ENCODE peak calls at places on chromosomes 7 and 10, in seven cellular contexts. J is lower lobe of right lung, W is aorta, V is suprapubic skin, Q is OCI-LY7, G is IMR-90, C is mesenchymal stem cell. P is an unnamed sample.

GRCh38 chr10:86042161-86042560 is 324.4 kb downstream of the GRID1 start:
- DNase-seq in J (no peak), W (no peak), V (no peak), Q (no peak), G (no peak), C (no peak), P (no peak)

GRCh38 chr7:67447297-67447696 is 450.7 kb downstream of the TYW1 start:
- DNase-seq in J (no peak), W (no peak), V (no peak), Q (no peak), G (no peak), C (no peak), P (no peak)

GRCh38 chr7:19519443-19519977 is 189.3 kb downstream of the POLR1F start:
- DNase-seq in J (no peak), W (no peak), V (no peak), Q (no peak), G (no peak), C (peak), P (no peak)

GRCh38 chr10:132575320-132576201 is 38.0 kb downstream of the INPP5A start:
- DNase-seq in J (no peak), W (peak), V (peak), Q (no peak), G (peak), C (peak), P (no peak)

GRCh38 chr7:21617916-21618390 is 75.1 kb downstream of the DNAH11 start:
- DNase-seq in J (peak), W (peak), V (no peak), Q (no peak), G (peak), C (peak), P (no peak)

GRCh38 chr7:88546808-88547207 is 212.7 kb upstream of the ZNF804B start:
- DNase-seq in J (no peak), W (no peak), V (no peak), Q (peak), G (no peak), C (no peak), P (peak)

GRCh38 chr7:92915348-92915747 is 79.0 kb upstream of the CDK6 start:
- DNase-seq in J (no peak), W (no peak), V (no peak), Q (no peak), G (no peak), C (no peak), P (no peak)

GRCh38 chr10:1057106-1057657 is 997 bp downstream of the WDR37 start:
- DNase-seq in J (no peak), W (no peak), V (no peak), Q (peak), G (no peak), C (peak), P (peak)

GRCh38 chr10:79022565-79023488 is 45.9 kb upstream of the ZMIZ1 start:
- DNase-seq in J (peak), W (peak), V (peak), Q (peak), G (no peak), C (no peak), P (peak)

GRCh38 chr7:152006336-152006735 is 19.1 kb upstream of the GALNT11 start:
- DNase-seq in J (no peak), W (no peak), V (no peak), Q (no peak), G (no peak), C (no peak), P (no peak)

GRCh38 chr7:18958627-18959026 is 158.8 kb downstream of the TWIST1 start:
- DNase-seq in J (no peak), W (no peak), V (no peak), Q (no peak), G (peak), C (peak), P (no peak)

GRCh38 chr10:17003151-17003550 is 126.5 kb downstream of the CUBN start:
- DNase-seq in J (no peak), W (no peak), V (no peak), Q (no peak), G (peak), C (peak), P (no peak)

GRCh38 chr7:126700807-126701604 is 551.7 kb downstream of the GRM8 start:
- DNase-seq in J (peak), W (peak), V (no peak), Q (no peak), G (peak), C (peak), P (peak)

GRCh38 chr7:50981743-50982142 is 199.0 kb upstream of the GRB10 start:
- DNase-seq in J (no peak), W (no peak), V (no peak), Q (no peak), G (no peak), C (no peak), P (no peak)

GRCh38 chr7:4830176-4830575 is 31.7 kb downstream of the PAPOLB start:
- DNase-seq in J (peak), W (peak), V (no peak), Q (peak), G (peak), C (peak), P (peak)

GRCh38 chr10:11204355-11204879 is 186.7 kb downstream of the CELF2 start:
- DNase-seq in J (no peak), W (no peak), V (no peak), Q (no peak), G (no peak), C (no peak), P (peak)

GRCh38 chr10:119425102-119425880 is 117.2 kb downstream of the RGS10 start:
- DNase-seq in J (no peak), W (no peak), V (no peak), Q (peak), G (no peak), C (no peak), P (no peak)

GRCh38 chr7:103540986-103541385 is 95.0 kb upstream of the SLC26A5 start:
- DNase-seq in J (no peak), W (peak), V (no peak), Q (no peak), G (no peak), C (no peak), P (no peak)

GRCh38 chr10:96416643-96417042 is 57.8 kb upstream of the OPALIN start:
- DNase-seq in J (no peak), W (no peak), V (no peak), Q (no peak), G (no peak), C (peak), P (no peak)

GRCh38 chr7:135512135-135512887 is 2.4 kb upstream of the CNOT4 start:
- DNase-seq in J (no peak), W (no peak), V (no peak), Q (peak), G (peak), C (peak), P (peak)

GRCh38 chr7:42699415-42700178 is 212.3 kb downstream of the C7orf25 start:
- DNase-seq in J (no peak), W (no peak), V (no peak), Q (no peak), G (no peak), C (no peak), P (no peak)

GRCh38 chr7:41942468-41943097 is 239.7 kb upstream of the INHBA start:
- DNase-seq in J (no peak), W (no peak), V (no peak), Q (no peak), G (peak), C (peak), P (peak)

GRCh38 chr10:118568327-118568848 is 27.1 kb downstream of the PRLHR start:
- DNase-seq in J (no peak), W (no peak), V (no peak), Q (peak), G (peak), C (peak), P (peak)

GRCh38 chr10:14560794-14561765 is 213.6 kb downstream of the FAM107B start:
- DNase-seq in J (no peak), W (no peak), V (no peak), Q (no peak), G (no peak), C (no peak), P (no peak)

GRCh38 chr7:110813986-110814385 is 276.9 kb upstream of the LRRN3 start:
- DNase-seq in J (no peak), W (no peak), V (no peak), Q (no peak), G (no peak), C (no peak), P (no peak)

GRCh38 chr7:5692112-5692844 is 89.2 kb downstream of the RNF216 start:
- DNase-seq in J (no peak), W (peak), V (peak), Q (no peak), G (peak), C (peak), P (no peak)

GRCh38 chr7:102860351-102860811 is 52.4 kb upstream of the LRRC17 start:
- DNase-seq in J (no peak), W (no peak), V (no peak), Q (no peak), G (peak), C (peak), P (no peak)

GRCh38 chr7:130153251-130153908 is 51.8 kb downstream of the TMEM209 start:
- DNase-seq in J (no peak), W (no peak), V (no peak), Q (no peak), G (no peak), C (no peak), P (no peak)

GRCh38 chr7:102039706-102040105 is 222.3 kb downstream of the CUX1 start:
- DNase-seq in J (no peak), W (no peak), V (no peak), Q (no peak), G (no peak), C (no peak), P (no peak)

GRCh38 chr10:71401969-71402368 is 5.2 kb downstream of the CDH23 start:
- DNase-seq in J (no peak), W (no peak), V (no peak), Q (no peak), G (no peak), C (no peak), P (no peak)

DNA sequence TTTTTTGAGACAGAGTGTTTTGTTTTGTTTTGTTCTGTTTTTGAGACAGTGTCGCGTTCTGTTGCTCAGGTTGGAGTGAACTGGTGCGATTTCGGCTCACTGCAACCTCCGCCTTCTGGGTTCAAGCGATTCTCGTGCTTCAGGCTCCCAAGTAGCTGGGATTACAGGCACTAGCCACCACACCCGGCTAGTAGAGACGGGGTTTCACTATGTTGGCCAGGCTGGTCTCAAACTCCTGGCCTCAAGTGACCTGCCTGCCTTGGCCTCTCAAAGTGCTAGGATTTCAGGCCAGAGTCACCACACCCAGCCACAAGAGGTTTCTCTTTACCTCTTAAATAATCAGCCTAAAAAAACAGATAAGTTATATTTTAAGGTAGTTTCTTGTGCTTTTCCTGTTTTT is 8.7 kb upstream of the ARHGAP12 start:
- DNase-seq in J (no peak), W (no peak), V (no peak), Q (no peak), G (no peak), C (no peak), P (no peak)
- H3K27ac ChIP-seq in J (no peak), W (no peak), V (peak), Q (no peak), G (no peak), C (no peak), P (no peak)

GRCh38 chr7:143096146-143096545 is 35.7 kb upstream of the PIP start:
- DNase-seq in J (no peak), W (no peak), V (no peak), Q (no peak), G (no peak), C (no peak), P (no peak)
- H3K27ac ChIP-seq in J (no peak), W (no peak), V (no peak), Q (no peak), G (no peak), C (no peak), P (no peak)

DNA sequence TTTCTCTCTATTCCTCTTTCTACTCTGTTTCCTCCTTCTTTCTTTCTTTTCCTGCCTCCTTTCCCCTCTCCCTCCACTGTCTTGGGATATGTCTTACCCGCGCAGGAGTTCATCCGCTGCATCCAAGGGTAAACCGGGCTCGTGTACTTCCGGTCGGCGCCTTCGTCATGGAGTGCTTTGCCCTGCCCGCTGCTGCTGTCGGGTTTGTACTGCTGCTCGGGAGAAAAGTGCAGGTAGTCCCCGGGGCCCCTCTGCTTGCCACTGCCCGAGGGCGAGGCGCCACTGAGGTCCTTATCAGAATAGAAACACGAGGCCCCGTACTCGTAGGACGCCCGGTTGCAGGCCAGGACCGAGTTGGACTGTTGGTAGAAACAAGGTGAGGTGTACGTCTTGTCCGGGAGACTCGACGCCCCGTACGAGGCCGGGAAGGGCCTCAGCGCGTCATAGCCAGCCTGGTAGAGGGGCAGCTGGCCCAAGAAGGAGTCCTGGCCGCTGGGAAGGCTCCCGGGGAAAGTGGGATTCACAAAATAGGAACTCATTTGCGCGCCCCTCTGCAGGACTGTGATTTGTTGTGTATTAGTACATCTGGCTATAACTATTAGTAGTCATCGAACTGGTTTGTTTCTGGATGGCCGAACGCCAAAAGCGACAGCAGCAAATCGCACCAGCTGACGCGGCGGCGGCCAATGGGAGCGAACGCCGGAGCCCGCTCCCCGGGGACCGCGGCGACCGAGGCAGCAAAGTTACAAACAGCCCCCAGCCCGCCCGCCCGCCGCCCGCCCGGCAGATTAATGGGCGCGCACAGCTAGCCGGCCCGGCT is at the start of gene HOXA6:
- DNase-seq in J (peak), W (peak), V (peak), Q (no peak), G (peak), C (no peak), P (no peak)
- H3K27ac ChIP-seq in J (peak), W (peak), V (peak), Q (no peak), G (peak), C (no peak), P (no peak)

DNA sequence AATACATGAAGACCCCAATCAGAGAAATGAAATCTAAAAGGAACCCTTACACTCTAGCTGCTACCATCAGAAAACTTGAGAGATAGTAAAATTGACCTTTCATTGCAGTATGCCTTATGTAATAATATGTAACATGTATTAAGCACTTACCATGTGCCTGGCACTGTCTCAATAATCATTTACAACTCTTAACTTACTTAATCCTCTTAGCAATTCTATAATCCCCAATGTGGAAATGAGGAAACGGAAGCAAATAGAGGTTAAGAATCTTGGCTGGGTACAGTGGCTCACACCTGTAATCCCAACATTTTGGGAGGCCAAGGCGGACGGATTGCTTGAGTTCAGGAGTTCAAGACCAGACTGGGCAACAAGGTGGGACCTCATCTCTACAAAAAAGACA is 29.8 kb upstream of the FHIP2A start:
- DNase-seq in J (no peak), W (no peak), V (no peak), Q (no peak), G (no peak), C (no peak), P (no peak)
- H3K27ac ChIP-seq in J (no peak), W (no peak), V (no peak), Q (no peak), G (no peak), C (no peak), P (no peak)

DNA sequence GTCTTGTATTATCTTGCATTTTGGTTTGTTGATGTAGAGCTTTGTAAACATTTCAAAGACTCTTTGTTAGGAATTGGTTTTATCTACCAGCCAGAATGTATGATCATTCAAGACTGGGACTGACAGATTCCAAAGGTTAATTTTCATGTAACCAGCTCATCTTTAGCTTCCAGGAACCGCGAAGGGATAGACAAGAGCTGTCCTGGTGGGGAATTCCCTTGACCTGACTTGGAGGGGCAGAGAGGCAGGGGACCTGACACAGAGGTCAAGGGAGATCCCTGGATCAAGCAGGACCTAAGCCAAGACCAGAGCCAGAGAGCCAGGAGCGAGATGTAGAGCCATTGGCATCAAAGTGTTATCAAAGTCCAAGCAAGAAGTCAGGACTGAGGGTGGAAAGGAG is 6.6 kb upstream of the LOXL4 start:
- DNase-seq in J (no peak), W (no peak), V (no peak), Q (no peak), G (no peak), C (no peak), P (no peak)
- H3K27ac ChIP-seq in J (no peak), W (no peak), V (no peak), Q (no peak), G (no peak), C (no peak), P (no peak)

GRCh38 chr10:103843045-103843444 is 12.3 kb downstream of the SH3PXD2A start:
- DNase-seq in J (no peak), W (no peak), V (no peak), Q (no peak), G (no peak), C (no peak), P (no peak)
- H3K27ac ChIP-seq in J (no peak), W (no peak), V (peak), Q (no peak), G (no peak), C (no peak), P (no peak)

GRCh38 chr7:157006829-157007469 is 3.5 kb downstream of the MNX1 start:
- DNase-seq in J (no peak), W (no peak), V (peak), Q (no peak), G (no peak), C (no peak), P (no peak)
- H3K27ac ChIP-seq in J (no peak), W (no peak), V (no peak), Q (no peak), G (no peak), C (no peak), P (no peak)

GRCh38 chr10:30705625-30706149 is 76.1 kb upstream of the LYZL2 start:
- DNase-seq in J (no peak), W (no peak), V (no peak), Q (peak), G (no peak), C (no peak), P (no peak)

GRCh38 chr10:30705086-30705624 is 75.6 kb upstream of the LYZL2 start:
- DNase-seq in J (no peak), W (no peak), V (no peak), Q (peak), G (no peak), C (no peak), P (no peak)

GRCh38 chr10:30702860-30703259 is 73.3 kb upstream of the LYZL2 start:
- DNase-seq in J (no peak), W (no peak), V (no peak), Q (peak), G (no peak), C (no peak), P (no peak)

GRCh38 chr10:30701471-30702173 is 72.1 kb upstream of the LYZL2 start:
- DNase-seq in J (no peak), W (no peak), V (no peak), Q (peak), G (peak), C (peak), P (no peak)

DNA sequence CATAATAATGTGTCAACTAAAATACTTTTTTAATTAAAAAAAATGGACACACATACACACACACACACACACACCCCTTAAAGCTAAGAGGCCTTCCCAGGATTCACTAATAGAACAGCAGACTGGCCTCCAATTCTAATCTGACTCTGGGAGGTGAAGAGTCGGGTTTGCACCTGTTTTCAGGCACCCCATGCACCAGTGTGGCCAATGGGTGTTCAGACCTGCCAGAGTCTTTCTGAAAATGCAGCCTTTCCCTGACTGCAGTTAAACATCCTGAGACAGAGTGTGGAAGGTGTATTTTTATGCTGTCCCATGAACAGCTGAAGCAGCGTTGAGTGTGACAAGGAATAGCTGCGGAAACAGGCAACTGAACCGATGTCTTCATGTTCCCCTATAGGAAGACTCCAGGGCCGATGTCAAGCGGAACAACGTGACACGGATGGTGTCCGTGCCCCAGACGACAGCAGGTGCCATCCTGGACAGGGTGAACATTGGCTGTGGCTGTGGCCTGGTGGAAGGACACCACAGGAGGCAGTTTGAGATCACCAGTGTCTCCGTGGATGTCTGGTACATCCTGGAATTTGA is 74.6 kb upstream of the LYZL2 start:
- DNase-seq in J (no peak), W (no peak), V (no peak), Q (peak), G (no peak), C (no peak), P (no peak)
- H3K27ac ChIP-seq in J (peak), W (no peak), V (no peak), Q (peak), G (no peak), C (no peak), P (no peak)

GRCh38 chr10:49521062-49521461 is 17.9 kb downstream of the ERCC6 start:
- DNase-seq in J (no peak), W (no peak), V (no peak), Q (no peak), G (no peak), C (no peak), P (no peak)
- H3K27ac ChIP-seq in J (no peak), W (no peak), V (no peak), Q (no peak), G (no peak), C (no peak), P (no peak)

DNA sequence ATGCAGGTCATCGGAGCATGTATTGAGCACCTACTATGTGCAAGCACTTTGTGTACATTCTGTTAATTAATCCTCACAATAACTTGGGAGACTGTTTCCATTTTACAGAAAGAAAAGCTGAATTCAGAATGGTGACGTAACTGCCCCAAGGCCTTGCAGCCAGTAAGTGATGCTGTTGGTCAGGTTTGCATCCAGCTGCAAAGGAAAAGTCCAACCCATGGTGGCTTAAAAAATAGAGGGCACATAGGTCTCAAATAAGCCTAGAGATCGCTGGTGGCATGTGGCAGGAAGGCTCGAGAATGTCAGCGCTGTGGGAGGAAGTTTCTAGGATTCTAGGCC is 83.8 kb upstream of the CHST15 start:
- DNase-seq in J (no peak), W (no peak), V (no peak), Q (no peak), G (no peak), C (no peak), P (no peak)
- H3K27ac ChIP-seq in J (no peak), W (no peak), V (no peak), Q (no peak), G (no peak), C (peak), P (no peak)